ENCODE peak calls at places on chromosome 6, in eight cellular contexts. One of them, this sample, is unnamed.

GRCh38 chr6:93453956-93454355 is 34.6 kb upstream of the EPHA7 start:
- DNase-seq in ascending aorta: no peak
- DNase-seq in fibroblast of lung: no peak
- DNase-seq in heart left ventricle: no peak
- DNase-seq in esophagus squamous epithelium: no peak
- DNase-seq in cardiac muscle cell: no peak
- DNase-seq in breast epithelium: no peak
- DNase-seq in naive thymus-derived CD4-positive, alpha-beta T cell: no peak
- DNase-seq in this sample: no peak

GRCh38 chr6:125957845-125958244 is 1.3 kb downstream of the HINT3 start:
- DNase-seq in ascending aorta: no peak
- DNase-seq in fibroblast of lung: peak; percentile 70
- DNase-seq in heart left ventricle: no peak
- DNase-seq in esophagus squamous epithelium: no peak
- DNase-seq in cardiac muscle cell: peak; percentile 83
- DNase-seq in breast epithelium: no peak
- DNase-seq in naive thymus-derived CD4-positive, alpha-beta T cell: no peak
- DNase-seq in this sample: no peak

GRCh38 chr6:136015531-136015930 is 164.0 kb downstream of the PDE7B start:
- DNase-seq in ascending aorta: no peak
- DNase-seq in fibroblast of lung: peak; percentile 35
- DNase-seq in heart left ventricle: no peak
- DNase-seq in esophagus squamous epithelium: no peak
- DNase-seq in cardiac muscle cell: peak; percentile 71
- DNase-seq in breast epithelium: no peak
- DNase-seq in naive thymus-derived CD4-positive, alpha-beta T cell: no peak
- DNase-seq in this sample: no peak

GRCh38 chr6:2245954-2246863 is 804 bp upstream of the GMDS start:
- DNase-seq in ascending aorta: peak; percentile 84
- DNase-seq in fibroblast of lung: peak; percentile 49
- DNase-seq in heart left ventricle: peak; percentile 62
- DNase-seq in esophagus squamous epithelium: peak; percentile 15
- DNase-seq in cardiac muscle cell: peak; percentile 43
- DNase-seq in breast epithelium: peak; percentile 84
- DNase-seq in naive thymus-derived CD4-positive, alpha-beta T cell: peak; percentile 56
- DNase-seq in this sample: peak; percentile 64

GRCh38 chr6:43791752-43792422 is 21.9 kb downstream of the VEGFA start:
- DNase-seq in ascending aorta: no peak
- DNase-seq in fibroblast of lung: no peak
- DNase-seq in heart left ventricle: no peak
- DNase-seq in esophagus squamous epithelium: no peak
- DNase-seq in cardiac muscle cell: no peak
- DNase-seq in breast epithelium: no peak
- DNase-seq in naive thymus-derived CD4-positive, alpha-beta T cell: no peak
- DNase-seq in this sample: no peak

GRCh38 chr6:39335780-39336541 is 13.5 kb upstream of the KCNK16 start:
- DNase-seq in ascending aorta: no peak
- DNase-seq in fibroblast of lung: peak; percentile 2
- DNase-seq in heart left ventricle: no peak
- DNase-seq in esophagus squamous epithelium: no peak
- DNase-seq in cardiac muscle cell: peak; percentile 19
- DNase-seq in breast epithelium: no peak
- DNase-seq in naive thymus-derived CD4-positive, alpha-beta T cell: no peak
- DNase-seq in this sample: no peak

GRCh38 chr6:102679844-102680243 is 1286.3 kb downstream of the GRIK2 start:
- DNase-seq in ascending aorta: no peak
- DNase-seq in fibroblast of lung: no peak
- DNase-seq in heart left ventricle: no peak
- DNase-seq in esophagus squamous epithelium: no peak
- DNase-seq in cardiac muscle cell: no peak
- DNase-seq in breast epithelium: no peak
- DNase-seq in naive thymus-derived CD4-positive, alpha-beta T cell: no peak
- DNase-seq in this sample: no peak

GRCh38 chr6:68718379-68719073 is 83.4 kb downstream of the ADGRB3 start:
- DNase-seq in ascending aorta: no peak
- DNase-seq in fibroblast of lung: peak; percentile 95
- DNase-seq in heart left ventricle: no peak
- DNase-seq in esophagus squamous epithelium: no peak
- DNase-seq in cardiac muscle cell: peak; percentile 75
- DNase-seq in breast epithelium: no peak
- DNase-seq in naive thymus-derived CD4-positive, alpha-beta T cell: no peak
- DNase-seq in this sample: no peak

GRCh38 chr6:124684621-124685020 is 277.6 kb upstream of the RNF217 start:
- DNase-seq in ascending aorta: no peak
- DNase-seq in fibroblast of lung: no peak
- DNase-seq in heart left ventricle: no peak
- DNase-seq in esophagus squamous epithelium: no peak
- DNase-seq in cardiac muscle cell: no peak
- DNase-seq in breast epithelium: no peak
- DNase-seq in naive thymus-derived CD4-positive, alpha-beta T cell: no peak
- DNase-seq in this sample: no peak

GRCh38 chr6:25301358-25301757 is 22.2 kb downstream of the CARMIL1 start:
- DNase-seq in ascending aorta: no peak
- DNase-seq in fibroblast of lung: no peak
- DNase-seq in heart left ventricle: no peak
- DNase-seq in esophagus squamous epithelium: no peak
- DNase-seq in cardiac muscle cell: no peak
- DNase-seq in breast epithelium: no peak
- DNase-seq in naive thymus-derived CD4-positive, alpha-beta T cell: no peak
- DNase-seq in this sample: no peak

GRCh38 chr6:105112577-105112976 is 67.2 kb downstream of the POPDC3 start:
- DNase-seq in ascending aorta: no peak
- DNase-seq in fibroblast of lung: no peak
- DNase-seq in heart left ventricle: no peak
- DNase-seq in esophagus squamous epithelium: no peak
- DNase-seq in cardiac muscle cell: peak; percentile 6
- DNase-seq in breast epithelium: no peak
- DNase-seq in naive thymus-derived CD4-positive, alpha-beta T cell: no peak
- DNase-seq in this sample: no peak

GRCh38 chr6:126020305-126021050 is 34.1 kb downstream of the TRMT11 start:
- DNase-seq in ascending aorta: no peak
- DNase-seq in fibroblast of lung: no peak
- DNase-seq in heart left ventricle: no peak
- DNase-seq in esophagus squamous epithelium: no peak
- DNase-seq in cardiac muscle cell: no peak
- DNase-seq in breast epithelium: no peak
- DNase-seq in naive thymus-derived CD4-positive, alpha-beta T cell: no peak
- DNase-seq in this sample: no peak

GRCh38 chr6:34745277-34746103 is 11.8 kb upstream of the SNRPC start:
- DNase-seq in ascending aorta: no peak
- DNase-seq in fibroblast of lung: no peak
- DNase-seq in heart left ventricle: no peak
- DNase-seq in esophagus squamous epithelium: no peak
- DNase-seq in cardiac muscle cell: peak; percentile 62
- DNase-seq in breast epithelium: no peak
- DNase-seq in naive thymus-derived CD4-positive, alpha-beta T cell: no peak
- DNase-seq in this sample: no peak

GRCh38 chr6:108119212-108120141 is 44.9 kb upstream of the OSTM1 start:
- DNase-seq in ascending aorta: no peak
- DNase-seq in fibroblast of lung: no peak
- DNase-seq in heart left ventricle: no peak
- DNase-seq in esophagus squamous epithelium: no peak
- DNase-seq in cardiac muscle cell: no peak
- DNase-seq in breast epithelium: no peak
- DNase-seq in naive thymus-derived CD4-positive, alpha-beta T cell: no peak
- DNase-seq in this sample: no peak

GRCh38 chr6:108117427-108118358 is 43.2 kb upstream of the OSTM1 start:
- DNase-seq in ascending aorta: no peak
- DNase-seq in fibroblast of lung: peak; percentile 18
- DNase-seq in heart left ventricle: peak; percentile 65
- DNase-seq in esophagus squamous epithelium: no peak
- DNase-seq in cardiac muscle cell: peak; percentile 21
- DNase-seq in breast epithelium: no peak
- DNase-seq in naive thymus-derived CD4-positive, alpha-beta T cell: no peak
- DNase-seq in this sample: no peak

GRCh38 chr6:108120311-108120710 is 45.5 kb upstream of the NR2E1 start:
- DNase-seq in ascending aorta: no peak
- DNase-seq in fibroblast of lung: no peak
- DNase-seq in heart left ventricle: no peak
- DNase-seq in esophagus squamous epithelium: no peak
- DNase-seq in cardiac muscle cell: no peak
- DNase-seq in breast epithelium: no peak
- DNase-seq in naive thymus-derived CD4-positive, alpha-beta T cell: no peak
- DNase-seq in this sample: no peak

GRCh38 chr6:108118359-108118724 is 43.8 kb upstream of the OSTM1 start:
- DNase-seq in ascending aorta: no peak
- DNase-seq in fibroblast of lung: no peak
- DNase-seq in heart left ventricle: no peak
- DNase-seq in esophagus squamous epithelium: no peak
- DNase-seq in cardiac muscle cell: no peak
- DNase-seq in breast epithelium: no peak
- DNase-seq in naive thymus-derived CD4-positive, alpha-beta T cell: no peak
- DNase-seq in this sample: no peak

GRCh38 chr6:108118791-108119211 is 44.3 kb upstream of the OSTM1 start:
- DNase-seq in ascending aorta: no peak
- DNase-seq in fibroblast of lung: peak; percentile 19
- DNase-seq in heart left ventricle: no peak
- DNase-seq in esophagus squamous epithelium: no peak
- DNase-seq in cardiac muscle cell: no peak
- DNase-seq in breast epithelium: no peak
- DNase-seq in naive thymus-derived CD4-positive, alpha-beta T cell: no peak
- DNase-seq in this sample: no peak
- H3K4me1 ChIP-seq in ascending aorta: peaks cover 4% of the 10 kb centered on the region
- H3K4me1 ChIP-seq in fibroblast of lung: no peaks in the 10 kb centered on the region
- H3K4me1 ChIP-seq in heart left ventricle: peaks cover 49% of the 10 kb centered on the region
- H3K4me1 ChIP-seq in esophagus squamous epithelium: peaks cover 37% of the 10 kb centered on the region
- H3K4me1 ChIP-seq in cardiac muscle cell: peaks cover 8% of the 10 kb centered on the region
- H3K4me1 ChIP-seq in breast epithelium: no peaks in the 10 kb centered on the region
- H3K4me1 ChIP-seq in naive thymus-derived CD4-positive, alpha-beta T cell: peaks cover 14% of the 10 kb centered on the region
- H3K4me1 ChIP-seq in this sample: peaks cover 17% of the 10 kb centered on the region

GRCh38 chr6:127273499-127273898 is 6.8 kb downstream of the RNF146 start:
- DNase-seq in ascending aorta: no peak
- DNase-seq in fibroblast of lung: no peak
- DNase-seq in heart left ventricle: no peak
- DNase-seq in esophagus squamous epithelium: no peak
- DNase-seq in cardiac muscle cell: no peak
- DNase-seq in breast epithelium: no peak
- DNase-seq in naive thymus-derived CD4-positive, alpha-beta T cell: no peak
- DNase-seq in this sample: no peak

GRCh38 chr6:127277878-127278843 is 11.5 kb downstream of the RNF146 start:
- DNase-seq in ascending aorta: no peak
- DNase-seq in fibroblast of lung: no peak
- DNase-seq in heart left ventricle: no peak
- DNase-seq in esophagus squamous epithelium: no peak
- DNase-seq in cardiac muscle cell: no peak
- DNase-seq in breast epithelium: no peak
- DNase-seq in naive thymus-derived CD4-positive, alpha-beta T cell: no peak
- DNase-seq in this sample: no peak

GRCh38 chr6:127279815-127280214 is 13.2 kb downstream of the RNF146 start:
- DNase-seq in ascending aorta: no peak
- DNase-seq in fibroblast of lung: no peak
- DNase-seq in heart left ventricle: no peak
- DNase-seq in esophagus squamous epithelium: no peak
- DNase-seq in cardiac muscle cell: no peak
- DNase-seq in breast epithelium: no peak
- DNase-seq in naive thymus-derived CD4-positive, alpha-beta T cell: no peak
- DNase-seq in this sample: no peak

GRCh38 chr6:127282184-127282583 is 15.5 kb downstream of the RNF146 start:
- DNase-seq in ascending aorta: no peak
- DNase-seq in fibroblast of lung: no peak
- DNase-seq in heart left ventricle: no peak
- DNase-seq in esophagus squamous epithelium: no peak
- DNase-seq in cardiac muscle cell: no peak
- DNase-seq in breast epithelium: no peak
- DNase-seq in naive thymus-derived CD4-positive, alpha-beta T cell: no peak
- DNase-seq in this sample: no peak

DNA sequence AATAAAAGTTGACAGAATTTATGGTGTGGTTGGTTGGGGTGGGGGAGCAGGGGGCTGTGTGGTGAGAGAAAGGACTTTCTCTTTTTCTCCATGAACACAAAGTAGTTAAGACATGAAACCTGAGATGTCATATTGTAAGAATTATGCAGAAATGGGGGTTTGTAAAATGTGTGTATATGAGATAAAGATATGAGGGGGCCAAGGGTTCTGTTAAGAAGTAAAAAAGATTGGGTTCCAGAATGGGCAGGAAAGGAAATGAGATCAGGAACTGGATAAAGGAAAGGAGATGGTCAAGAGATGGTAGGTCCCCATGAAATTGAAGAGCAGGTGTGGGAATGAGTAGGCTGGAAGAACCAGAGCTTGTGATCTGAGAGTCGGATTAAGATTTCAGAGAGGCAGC is 9.7 kb downstream of the RNF146 start:
- DNase-seq in ascending aorta: no peak
- DNase-seq in fibroblast of lung: no peak
- DNase-seq in heart left ventricle: no peak
- DNase-seq in esophagus squamous epithelium: no peak
- DNase-seq in cardiac muscle cell: no peak
- DNase-seq in breast epithelium: no peak
- DNase-seq in naive thymus-derived CD4-positive, alpha-beta T cell: no peak
- DNase-seq in this sample: no peak
- H3K4me1 ChIP-seq in ascending aorta: no peaks in the 10 kb centered on the region
- H3K4me1 ChIP-seq in fibroblast of lung: no peaks in the 10 kb centered on the region
- H3K4me1 ChIP-seq in heart left ventricle: peaks cover 61% of the 10 kb centered on the region
- H3K4me1 ChIP-seq in esophagus squamous epithelium: peaks cover 14% of the 10 kb centered on the region
- H3K4me1 ChIP-seq in cardiac muscle cell: no peaks in the 10 kb centered on the region
- H3K4me1 ChIP-seq in breast epithelium: no peaks in the 10 kb centered on the region
- H3K4me1 ChIP-seq in naive thymus-derived CD4-positive, alpha-beta T cell: no peaks in the 10 kb centered on the region
- H3K4me1 ChIP-seq in this sample: peaks cover 5% of the 10 kb centered on the region

DNA sequence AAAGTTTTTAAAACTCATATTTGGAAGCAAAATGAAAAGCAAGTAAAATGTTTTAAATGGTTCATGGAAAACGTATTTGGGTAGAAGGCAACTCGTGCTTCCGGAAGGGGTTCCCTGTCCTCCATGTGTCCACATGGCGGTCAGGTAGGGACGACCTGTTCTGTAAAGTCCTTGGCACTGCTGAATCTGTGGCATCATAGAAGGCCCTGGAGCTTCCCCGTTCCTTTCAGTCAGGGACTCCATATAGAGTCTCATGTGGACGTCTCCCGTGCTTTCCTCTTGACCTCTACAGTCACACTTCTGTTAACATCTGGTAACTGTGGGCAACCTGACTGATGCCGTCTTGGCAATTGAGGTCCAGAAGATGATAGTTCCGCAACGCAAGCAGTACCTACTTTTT is 11.4 kb downstream of the DYNLT1 start:
- DNase-seq in ascending aorta: no peak
- DNase-seq in fibroblast of lung: no peak
- DNase-seq in heart left ventricle: no peak
- DNase-seq in esophagus squamous epithelium: no peak
- DNase-seq in cardiac muscle cell: no peak
- DNase-seq in breast epithelium: no peak
- DNase-seq in naive thymus-derived CD4-positive, alpha-beta T cell: no peak
- DNase-seq in this sample: no peak
- H3K4me1 ChIP-seq in ascending aorta: peaks cover 3% of the 10 kb centered on the region
- H3K4me1 ChIP-seq in fibroblast of lung: peaks cover 12% of the 10 kb centered on the region
- H3K4me1 ChIP-seq in heart left ventricle: peaks cover 26% of the 10 kb centered on the region
- H3K4me1 ChIP-seq in esophagus squamous epithelium: peaks cover 18% of the 10 kb centered on the region
- H3K4me1 ChIP-seq in cardiac muscle cell: peaks cover 28% of the 10 kb centered on the region
- H3K4me1 ChIP-seq in breast epithelium: no peaks in the 10 kb centered on the region
- H3K4me1 ChIP-seq in naive thymus-derived CD4-positive, alpha-beta T cell: peaks cover 19% of the 10 kb centered on the region
- H3K4me1 ChIP-seq in this sample: peaks cover 16% of the 10 kb centered on the region

GRCh38 chr6:109527989-109528388 is 45.0 kb upstream of the ZBTB24 start:
- DNase-seq in ascending aorta: no peak
- DNase-seq in fibroblast of lung: peak; percentile 9
- DNase-seq in heart left ventricle: no peak
- DNase-seq in esophagus squamous epithelium: no peak
- DNase-seq in cardiac muscle cell: peak; percentile 15
- DNase-seq in breast epithelium: no peak
- DNase-seq in naive thymus-derived CD4-positive, alpha-beta T cell: no peak
- DNase-seq in this sample: no peak

GRCh38 chr6:109526905-109527628 is 44.0 kb upstream of the ZBTB24 start:
- DNase-seq in ascending aorta: no peak
- DNase-seq in fibroblast of lung: peak; percentile 77
- DNase-seq in heart left ventricle: no peak
- DNase-seq in esophagus squamous epithelium: no peak
- DNase-seq in cardiac muscle cell: peak; percentile 85
- DNase-seq in breast epithelium: no peak
- DNase-seq in naive thymus-derived CD4-positive, alpha-beta T cell: peak; percentile 52
- DNase-seq in this sample: no peak

GRCh38 chr6:109531446-109531845 is 48.4 kb upstream of the ZBTB24 start:
- DNase-seq in ascending aorta: no peak
- DNase-seq in fibroblast of lung: no peak
- DNase-seq in heart left ventricle: no peak
- DNase-seq in esophagus squamous epithelium: no peak
- DNase-seq in cardiac muscle cell: no peak
- DNase-seq in breast epithelium: no peak
- DNase-seq in naive thymus-derived CD4-positive, alpha-beta T cell: no peak
- DNase-seq in this sample: no peak
- H3K4me1 ChIP-seq in ascending aorta: no peaks in the 10 kb centered on the region
- H3K4me1 ChIP-seq in fibroblast of lung: no peaks in the 10 kb centered on the region
- H3K4me1 ChIP-seq in heart left ventricle: no peaks in the 10 kb centered on the region
- H3K4me1 ChIP-seq in esophagus squamous epithelium: no peaks in the 10 kb centered on the region
- H3K4me1 ChIP-seq in cardiac muscle cell: no peaks in the 10 kb centered on the region
- H3K4me1 ChIP-seq in breast epithelium: no peaks in the 10 kb centered on the region
- H3K4me1 ChIP-seq in naive thymus-derived CD4-positive, alpha-beta T cell: no peaks in the 10 kb centered on the region
- H3K4me1 ChIP-seq in this sample: no peaks in the 10 kb centered on the region